ENCODE peak calls at places on chromosomes 4 and X, in seven cellular contexts. D is PC-3, Z is GM23248, V is MM.1S, O is GM23338, S is hepatocyte, E is PC-9. T is an unnamed sample. For H3K9me2, the result is how much of the 10 kb centered on the place peaks cover.

GRCh38 chr4:81607947-81608346 is 136.2 kb upstream of the RASGEF1B start:
- DNase-seq in D (peak), Z (peak), V (no peak), O (no peak), S (no peak), E (no peak), T (no peak)

GRCh38 chr4:168293386-168293975 is 25.1 kb downstream of the DDX60 start:
- DNase-seq in D (no peak), Z (no peak), V (no peak), O (no peak), S (no peak), E (no peak), T (no peak)

GRCh38 chr4:24228692-24229091 is 338.8 kb upstream of the PPARGC1A start:
- DNase-seq in D (no peak), Z (no peak), V (no peak), O (no peak), S (peak), E (no peak), T (no peak)

GRCh38 chr4:185110375-185110823 is 32.7 kb upstream of the SLC25A4 start:
- DNase-seq in D (no peak), Z (no peak), V (no peak), O (no peak), S (no peak), E (no peak), T (no peak)

GRCh38 chr4:2172627-2173231 is 69.2 kb downstream of the HAUS3 start:
- DNase-seq in D (no peak), Z (no peak), V (no peak), O (no peak), S (no peak), E (no peak), T (no peak)

GRCh38 chr4:38831653-38832052 is 25.0 kb downstream of the TLR6 start:
- DNase-seq in D (no peak), Z (no peak), V (no peak), O (no peak), S (no peak), E (no peak), T (no peak)

GRCh38 chr4:4595252-4595651 is 53.4 kb upstream of the STX18 start:
- DNase-seq in D (no peak), Z (no peak), V (no peak), O (peak), S (no peak), E (no peak), T (peak)

GRCh38 chr4:152382057-152382785 is 153.7 kb downstream of the FBXW7 start:
- DNase-seq in D (no peak), Z (peak), V (no peak), O (no peak), S (no peak), E (no peak), T (no peak)

GRCh38 chrX:2371026-2371778 is 129.6 kb downstream of the DHRSX start:
- DNase-seq in D (no peak), Z (no peak), V (no peak), O (peak), S (no peak), E (no peak), T (peak)

GRCh38 chr4:54971474-54971950 is 153.9 kb downstream of the KDR start:
- DNase-seq in D (peak), Z (peak), V (peak), O (peak), S (peak), E (no peak), T (peak)

GRCh38 chrX:71615056-71615455 is 3.3 kb downstream of the CXCR3 start:
- DNase-seq in D (no peak), Z (no peak), V (no peak), O (no peak), S (no peak), E (no peak), T (no peak)

GRCh38 chr4:108081251-108081650 is 87.5 kb downstream of the LEF1 start:
- DNase-seq in D (no peak), Z (no peak), V (no peak), O (no peak), S (no peak), E (no peak), T (no peak)

GRCh38 chrX:13937370-13938052 is 92.2 kb downstream of the GEMIN8 start:
- DNase-seq in D (no peak), Z (peak), V (no peak), O (no peak), S (no peak), E (no peak), T (no peak)

GRCh38 chr4:145171919-145172318 is 8.5 kb downstream of the OTUD4 start:
- DNase-seq in D (no peak), Z (no peak), V (no peak), O (no peak), S (no peak), E (no peak), T (no peak)

GRCh38 chr4:8317474-8317873 is 47.9 kb downstream of the HTRA3 start:
- DNase-seq in D (no peak), Z (no peak), V (no peak), O (no peak), S (no peak), E (no peak), T (no peak)

GRCh38 chr4:13580018-13580417 is 35.7 kb upstream of the NKX3-2 start:
- DNase-seq in D (no peak), Z (no peak), V (no peak), O (no peak), S (no peak), E (no peak), T (no peak)

GRCh38 chr4:85092536-85092935 is 126.0 kb upstream of the WDFY3 start:
- DNase-seq in D (no peak), Z (no peak), V (no peak), O (no peak), S (no peak), E (no peak), T (no peak)

GRCh38 chr4:187417761-187418160 is 577.8 kb upstream of the ZFP42 start:
- DNase-seq in D (no peak), Z (no peak), V (no peak), O (no peak), S (no peak), E (peak), T (no peak)

GRCh38 chr4:124947622-124948265 is 235.2 kb upstream of the ANKRD50 start:
- DNase-seq in D (no peak), Z (peak), V (peak), O (no peak), S (no peak), E (no peak), T (no peak)

GRCh38 chrX:120309873-120310730 is 1.2 kb downstream of the TMEM255A start:
- DNase-seq in D (peak), Z (peak), V (peak), O (peak), S (peak), E (peak), T (no peak)

GRCh38 chr4:153555730-153556440 is 89.7 kb downstream of the TMEM131L start:
- DNase-seq in D (peak), Z (peak), V (no peak), O (no peak), S (peak), E (no peak), T (no peak)

GRCh38 chr4:141807073-141807472 is 170.7 kb downstream of the IL15 start:
- DNase-seq in D (peak), Z (peak), V (no peak), O (no peak), S (no peak), E (no peak), T (no peak)

GRCh38 chr4:141814499-141814898 is 178.1 kb downstream of the IL15 start:
- DNase-seq in D (no peak), Z (no peak), V (no peak), O (no peak), S (no peak), E (peak), T (no peak)

GRCh38 chr4:141810702-141811365 is 174.5 kb downstream of the IL15 start:
- DNase-seq in D (peak), Z (no peak), V (no peak), O (no peak), S (no peak), E (no peak), T (no peak)

GRCh38 chr4:141807501-141807900 is 171.1 kb downstream of the IL15 start:
- DNase-seq in D (peak), Z (peak), V (no peak), O (no peak), S (no peak), E (no peak), T (no peak)

GRCh38 chr4:141810038-141810701 is 173.8 kb downstream of the IL15 start:
- DNase-seq in D (no peak), Z (no peak), V (no peak), O (peak), S (no peak), E (no peak), T (no peak)
- H3K9me2 ChIP-seq in D (under half), Z (under half), V (under half), O (under half), S (under half), E (under half), T (under half)

GRCh38 chr4:173934201-173934600 is 349.3 kb downstream of the FBXO8 start:
- DNase-seq in D (no peak), Z (peak), V (no peak), O (no peak), S (no peak), E (no peak), T (no peak)

GRCh38 chr4:173934933-173935620 is 348.4 kb downstream of the FBXO8 start:
- DNase-seq in D (no peak), Z (no peak), V (no peak), O (no peak), S (no peak), E (no peak), T (no peak)

GRCh38 chr4:173932701-173933100 is 350.8 kb downstream of the FBXO8 start:
- DNase-seq in D (no peak), Z (no peak), V (no peak), O (no peak), S (no peak), E (no peak), T (no peak)

GRCh38 chr4:173930329-173930967 is 353.0 kb downstream of the FBXO8 start:
- DNase-seq in D (no peak), Z (no peak), V (no peak), O (no peak), S (no peak), E (no peak), T (no peak)

DNA sequence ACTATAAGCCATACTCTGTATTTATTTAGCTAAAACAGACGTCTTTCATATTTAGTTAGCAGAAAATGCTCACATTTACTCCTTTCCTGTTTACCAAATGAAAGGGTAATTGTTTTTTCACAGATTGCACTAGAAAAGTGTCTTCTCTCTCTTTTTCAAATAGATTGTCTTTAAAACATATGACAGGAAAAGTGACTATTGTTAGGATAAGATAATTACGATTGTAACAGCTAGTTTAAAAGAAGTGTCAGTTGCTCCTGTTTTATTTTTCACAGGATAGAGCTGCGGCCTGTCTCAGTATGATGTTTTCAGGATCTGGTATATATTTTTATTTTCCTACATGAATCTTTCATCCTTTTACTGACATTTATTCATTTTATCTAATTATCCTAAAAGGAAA is 353.5 kb downstream of the FBXO8 start:
- DNase-seq in D (no peak), Z (no peak), V (no peak), O (no peak), S (no peak), E (no peak), T (no peak)
- H3K9me2 ChIP-seq in D (under half), Z (under half), V (under half), O (under half), S (under half), E (under half), T (under half)

DNA sequence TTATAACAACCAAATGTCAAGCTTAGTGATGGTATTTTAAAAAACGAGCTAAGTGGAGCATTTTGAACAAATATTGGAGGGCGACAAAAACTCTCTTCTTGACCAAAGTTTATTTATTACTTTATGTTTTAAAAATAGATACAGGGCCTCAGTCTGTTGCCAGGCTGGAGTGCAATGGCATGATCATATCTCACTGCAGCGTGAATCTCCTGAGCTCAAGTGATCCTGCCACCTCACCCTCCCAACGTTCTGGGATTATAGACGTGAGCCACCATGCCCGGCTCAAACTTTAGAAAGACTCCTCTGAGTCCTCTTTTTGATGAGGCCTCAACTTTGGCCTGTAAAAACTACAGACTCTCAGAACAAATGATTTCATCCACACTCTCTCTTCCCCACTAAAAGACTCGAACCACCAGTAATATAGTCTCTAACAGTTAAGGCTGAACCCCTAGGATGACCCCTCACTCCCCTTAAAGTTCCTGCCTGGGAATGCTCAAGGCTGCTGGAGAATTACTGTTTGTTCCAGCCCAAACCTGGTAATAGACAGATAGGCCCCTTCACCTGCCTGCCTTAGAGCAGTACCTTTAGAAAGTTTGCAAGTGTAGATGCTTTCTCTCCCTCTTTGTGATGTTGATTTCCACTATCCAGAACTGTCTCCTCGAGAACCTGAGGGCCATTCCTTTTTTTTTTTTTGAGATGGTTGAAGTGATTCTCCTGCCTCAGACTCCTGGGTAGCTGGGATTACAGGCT is 55.3 kb upstream of the HPSE start:
- DNase-seq in D (no peak), Z (no peak), V (no peak), O (peak), S (no peak), E (no peak), T (no peak)
- H3K9me2 ChIP-seq in D (under half), Z (under half), V (under half), O (under half), S (under half), E (under half), T (under half)

GRCh38 chr4:42733380-42733779 is 76.5 kb upstream of the ATP8A1 start:
- DNase-seq in D (no peak), Z (no peak), V (no peak), O (no peak), S (no peak), E (no peak), T (no peak)
- H3K9me2 ChIP-seq in D (under half), Z (under half), V (under half), O (under half), S (under half), E (under half), T (under half)

GRCh38 chrX:45622538-45622937 is 421.9 kb upstream of the DIPK2B start:
- DNase-seq in D (peak), Z (peak), V (no peak), O (no peak), S (no peak), E (no peak), T (no peak)
- H3K9me2 ChIP-seq in D (under half), Z (under half), V (under half), O (under half), S (under half), E (under half), T (under half)

GRCh38 chr4:157025898-157026297 is 50.1 kb upstream of the GLRB start:
- DNase-seq in D (no peak), Z (no peak), V (peak), O (no peak), S (no peak), E (no peak), T (no peak)
- H3K9me2 ChIP-seq in D (under half), Z (under half), V (under half), O (under half), S (under half), E (under half), T (under half)

GRCh38 chrX:114619874-114620273 is 36.0 kb downstream of the HTR2C start:
- DNase-seq in D (peak), Z (peak), V (no peak), O (peak), S (peak), E (no peak), T (peak)
- H3K9me2 ChIP-seq in D (under half), Z (under half), V (under half), O (under half), S (under half), E (under half), T (under half)

DNA sequence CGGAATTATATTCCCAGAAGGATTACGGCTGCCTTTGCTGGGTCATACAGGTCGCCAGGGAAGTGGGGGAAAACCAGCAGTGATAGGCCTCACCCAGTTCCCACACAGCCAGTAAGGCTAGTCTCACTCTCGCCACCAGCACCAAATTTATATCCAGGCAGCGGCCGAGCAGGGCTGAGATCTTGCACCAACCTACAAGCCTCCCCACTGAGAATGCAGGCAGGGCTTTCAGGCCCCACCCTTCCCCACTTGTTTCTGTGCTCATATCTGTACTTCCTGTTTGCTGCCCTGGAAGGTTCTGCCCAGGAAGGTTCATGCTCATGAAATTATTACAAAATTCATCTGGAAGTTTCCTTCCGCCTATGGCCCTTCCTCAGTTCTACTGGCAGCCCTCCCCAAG is 179.7 kb downstream of the STIM2 start:
- DNase-seq in D (no peak), Z (no peak), V (no peak), O (no peak), S (no peak), E (no peak), T (no peak)
- H3K9me2 ChIP-seq in D (under half), Z (under half), V (under half), O (under half), S (under half), E (under half), T (under half)

T was measured in Karpas-422.